ENCODE peak calls at places on chromosomes 2 and 18, in eight cellular contexts. One of them, this sample, is unnamed.
A peak's percentile ranks its signal among the peaks of the same experiment; 100 is the strongest.

GRCh38 chr18:63131106-63131943 is 188.2 kb downstream of the BCL2 start:
- DNase-seq in A549: peak; percentile 22
- DNase-seq in activated naive CD4-positive, alpha-beta T cell: peak; percentile 23
- DNase-seq in stimulated activated CD8-positive, alpha-beta memory T cell treated with anti-CD3 and anti-CD28 coated beads, Interleukin-15, amount 100 ng/mL, for 24 hours: no peak
- DNase-seq in activated T-cell treated with anti-CD3 and anti-CD28 coated beads for 4 hours: peak; percentile 62
- DNase-seq in NCI-H524: peak; percentile 4
- DNase-seq in RWPE1: peak; percentile 27
- DNase-seq in M059J: peak; percentile 51
- DNase-seq in this sample: no peak

GRCh38 chr2:22788749-22789148 is 596.2 kb upstream of the KLHL29 start:
- DNase-seq in stimulated activated CD8-positive, alpha-beta memory T cell treated with anti-CD3 and anti-CD28 coated beads, Interleukin-15, amount 100 ng/mL, for 24 hours: no peak
- DNase-seq in A549: no peak
- DNase-seq in activated naive CD4-positive, alpha-beta T cell: no peak
- DNase-seq in RWPE1: no peak
- DNase-seq in M059J: no peak
- DNase-seq in activated T-cell treated with anti-CD3 and anti-CD28 coated beads for 4 hours: no peak
- DNase-seq in NCI-H524: no peak
- DNase-seq in this sample: no peak

GRCh38 chr2:208189782-208190181 is at the start of gene C2orf80:
- DNase-seq in RWPE1: no peak
- DNase-seq in stimulated activated CD8-positive, alpha-beta memory T cell treated with anti-CD3 and anti-CD28 coated beads, Interleukin-15, amount 100 ng/mL, for 24 hours: no peak
- DNase-seq in A549: no peak
- DNase-seq in activated T-cell treated with anti-CD3 and anti-CD28 coated beads for 4 hours: no peak
- DNase-seq in NCI-H524: no peak
- DNase-seq in activated naive CD4-positive, alpha-beta T cell: no peak
- DNase-seq in M059J: no peak
- DNase-seq in this sample: no peak

GRCh38 chr18:23163786-23164583 is 28.7 kb downstream of the CABLES1 start:
- DNase-seq in activated naive CD4-positive, alpha-beta T cell: no peak
- DNase-seq in stimulated activated CD8-positive, alpha-beta memory T cell treated with anti-CD3 and anti-CD28 coated beads, Interleukin-15, amount 100 ng/mL, for 24 hours: no peak
- DNase-seq in NCI-H524: no peak
- DNase-seq in A549: no peak
- DNase-seq in M059J: no peak
- DNase-seq in RWPE1: no peak
- DNase-seq in activated T-cell treated with anti-CD3 and anti-CD28 coated beads for 4 hours: no peak
- DNase-seq in this sample: no peak

GRCh38 chr18:35024965-35025364 is 16.2 kb upstream of the MAPRE2 start:
- DNase-seq in activated T-cell treated with anti-CD3 and anti-CD28 coated beads for 4 hours: no peak
- DNase-seq in activated naive CD4-positive, alpha-beta T cell: no peak
- DNase-seq in stimulated activated CD8-positive, alpha-beta memory T cell treated with anti-CD3 and anti-CD28 coated beads, Interleukin-15, amount 100 ng/mL, for 24 hours: no peak
- DNase-seq in RWPE1: no peak
- DNase-seq in M059J: peak; percentile 19
- DNase-seq in NCI-H524: no peak
- DNase-seq in A549: peak; percentile 10
- DNase-seq in this sample: no peak

GRCh38 chr2:178747767-178748166 is 59.5 kb downstream of the TTN start:
- DNase-seq in M059J: peak; percentile 72
- DNase-seq in A549: no peak
- DNase-seq in activated T-cell treated with anti-CD3 and anti-CD28 coated beads for 4 hours: no peak
- DNase-seq in NCI-H524: no peak
- DNase-seq in RWPE1: no peak
- DNase-seq in stimulated activated CD8-positive, alpha-beta memory T cell treated with anti-CD3 and anti-CD28 coated beads, Interleukin-15, amount 100 ng/mL, for 24 hours: no peak
- DNase-seq in activated naive CD4-positive, alpha-beta T cell: no peak
- DNase-seq in this sample: no peak

GRCh38 chr2:113231064-113231463 is 47.7 kb downstream of the PAX8 start:
- DNase-seq in RWPE1: no peak
- DNase-seq in A549: no peak
- DNase-seq in stimulated activated CD8-positive, alpha-beta memory T cell treated with anti-CD3 and anti-CD28 coated beads, Interleukin-15, amount 100 ng/mL, for 24 hours: no peak
- DNase-seq in activated T-cell treated with anti-CD3 and anti-CD28 coated beads for 4 hours: no peak
- DNase-seq in M059J: no peak
- DNase-seq in NCI-H524: no peak
- DNase-seq in activated naive CD4-positive, alpha-beta T cell: no peak
- DNase-seq in this sample: no peak

GRCh38 chr2:183606718-183607085 is 482.5 kb downstream of the NUP35 start:
- DNase-seq in stimulated activated CD8-positive, alpha-beta memory T cell treated with anti-CD3 and anti-CD28 coated beads, Interleukin-15, amount 100 ng/mL, for 24 hours: no peak
- DNase-seq in activated naive CD4-positive, alpha-beta T cell: no peak
- DNase-seq in activated T-cell treated with anti-CD3 and anti-CD28 coated beads for 4 hours: no peak
- DNase-seq in NCI-H524: no peak
- DNase-seq in M059J: no peak
- DNase-seq in A549: no peak
- DNase-seq in RWPE1: no peak
- DNase-seq in this sample: no peak

GRCh38 chr2:160810406-160810805 is 316.8 kb upstream of the RBMS1 start:
- DNase-seq in M059J: no peak
- DNase-seq in activated naive CD4-positive, alpha-beta T cell: no peak
- DNase-seq in RWPE1: no peak
- DNase-seq in A549: no peak
- DNase-seq in stimulated activated CD8-positive, alpha-beta memory T cell treated with anti-CD3 and anti-CD28 coated beads, Interleukin-15, amount 100 ng/mL, for 24 hours: no peak
- DNase-seq in NCI-H524: no peak
- DNase-seq in activated T-cell treated with anti-CD3 and anti-CD28 coated beads for 4 hours: no peak
- DNase-seq in this sample: no peak

GRCh38 chr2:218166791-218167190 is at the start of gene CXCR1:
- DNase-seq in activated naive CD4-positive, alpha-beta T cell: peak; percentile 4
- DNase-seq in RWPE1: peak; percentile 43
- DNase-seq in M059J: no peak
- DNase-seq in NCI-H524: no peak
- DNase-seq in stimulated activated CD8-positive, alpha-beta memory T cell treated with anti-CD3 and anti-CD28 coated beads, Interleukin-15, amount 100 ng/mL, for 24 hours: no peak
- DNase-seq in A549: no peak
- DNase-seq in activated T-cell treated with anti-CD3 and anti-CD28 coated beads for 4 hours: peak; percentile 14
- DNase-seq in this sample: no peak

GRCh38 chr2:127007652-127008051 is 99.3 kb downstream of the BIN1 start:
- DNase-seq in A549: peak; percentile 23
- DNase-seq in activated naive CD4-positive, alpha-beta T cell: no peak
- DNase-seq in activated T-cell treated with anti-CD3 and anti-CD28 coated beads for 4 hours: no peak
- DNase-seq in NCI-H524: no peak
- DNase-seq in RWPE1: peak; percentile 58
- DNase-seq in M059J: peak; percentile 55
- DNase-seq in stimulated activated CD8-positive, alpha-beta memory T cell treated with anti-CD3 and anti-CD28 coated beads, Interleukin-15, amount 100 ng/mL, for 24 hours: no peak
- DNase-seq in this sample: no peak

GRCh38 chr2:44680983-44681481 is 260.5 kb upstream of the SIX3 start:
- DNase-seq in RWPE1: no peak
- DNase-seq in M059J: no peak
- DNase-seq in activated T-cell treated with anti-CD3 and anti-CD28 coated beads for 4 hours: no peak
- DNase-seq in stimulated activated CD8-positive, alpha-beta memory T cell treated with anti-CD3 and anti-CD28 coated beads, Interleukin-15, amount 100 ng/mL, for 24 hours: no peak
- DNase-seq in activated naive CD4-positive, alpha-beta T cell: no peak
- DNase-seq in A549: no peak
- DNase-seq in NCI-H524: peak; percentile 95
- DNase-seq in this sample: peak; percentile 90

GRCh38 chr2:129798301-129798581 is 181.2 kb upstream of the RAB6C start:
- DNase-seq in M059J: no peak
- DNase-seq in RWPE1: no peak
- DNase-seq in NCI-H524: no peak
- DNase-seq in activated naive CD4-positive, alpha-beta T cell: no peak
- DNase-seq in A549: no peak
- DNase-seq in stimulated activated CD8-positive, alpha-beta memory T cell treated with anti-CD3 and anti-CD28 coated beads, Interleukin-15, amount 100 ng/mL, for 24 hours: no peak
- DNase-seq in activated T-cell treated with anti-CD3 and anti-CD28 coated beads for 4 hours: no peak
- DNase-seq in this sample: no peak

GRCh38 chr2:33077841-33078240 is 131.1 kb downstream of the LTBP1 start:
- DNase-seq in M059J: no peak
- DNase-seq in A549: no peak
- DNase-seq in stimulated activated CD8-positive, alpha-beta memory T cell treated with anti-CD3 and anti-CD28 coated beads, Interleukin-15, amount 100 ng/mL, for 24 hours: no peak
- DNase-seq in activated T-cell treated with anti-CD3 and anti-CD28 coated beads for 4 hours: no peak
- DNase-seq in NCI-H524: no peak
- DNase-seq in activated naive CD4-positive, alpha-beta T cell: no peak
- DNase-seq in RWPE1: no peak
- DNase-seq in this sample: no peak

GRCh38 chr18:31490838-31491237 is 7.1 kb upstream of the DSG2 start:
- DNase-seq in stimulated activated CD8-positive, alpha-beta memory T cell treated with anti-CD3 and anti-CD28 coated beads, Interleukin-15, amount 100 ng/mL, for 24 hours: no peak
- DNase-seq in activated T-cell treated with anti-CD3 and anti-CD28 coated beads for 4 hours: no peak
- DNase-seq in activated naive CD4-positive, alpha-beta T cell: no peak
- DNase-seq in A549: no peak
- DNase-seq in M059J: no peak
- DNase-seq in RWPE1: no peak
- DNase-seq in NCI-H524: no peak
- DNase-seq in this sample: no peak

GRCh38 chr2:156118753-156119416 is 213.6 kb downstream of the NR4A2 start:
- DNase-seq in NCI-H524: no peak
- DNase-seq in activated T-cell treated with anti-CD3 and anti-CD28 coated beads for 4 hours: no peak
- DNase-seq in RWPE1: no peak
- DNase-seq in M059J: no peak
- DNase-seq in stimulated activated CD8-positive, alpha-beta memory T cell treated with anti-CD3 and anti-CD28 coated beads, Interleukin-15, amount 100 ng/mL, for 24 hours: no peak
- DNase-seq in activated naive CD4-positive, alpha-beta T cell: no peak
- DNase-seq in A549: no peak
- DNase-seq in this sample: no peak

GRCh38 chr2:8352300-8352699 is 329.6 kb upstream of the ID2 start:
- DNase-seq in stimulated activated CD8-positive, alpha-beta memory T cell treated with anti-CD3 and anti-CD28 coated beads, Interleukin-15, amount 100 ng/mL, for 24 hours: no peak
- DNase-seq in RWPE1: no peak
- DNase-seq in activated naive CD4-positive, alpha-beta T cell: no peak
- DNase-seq in activated T-cell treated with anti-CD3 and anti-CD28 coated beads for 4 hours: no peak
- DNase-seq in A549: no peak
- DNase-seq in NCI-H524: no peak
- DNase-seq in M059J: no peak
- DNase-seq in this sample: no peak

GRCh38 chr18:76679877-76680276 is 142.5 kb upstream of the ZNF236 start:
- DNase-seq in stimulated activated CD8-positive, alpha-beta memory T cell treated with anti-CD3 and anti-CD28 coated beads, Interleukin-15, amount 100 ng/mL, for 24 hours: no peak
- DNase-seq in M059J: no peak
- DNase-seq in A549: no peak
- DNase-seq in activated T-cell treated with anti-CD3 and anti-CD28 coated beads for 4 hours: no peak
- DNase-seq in RWPE1: no peak
- DNase-seq in activated naive CD4-positive, alpha-beta T cell: no peak
- DNase-seq in NCI-H524: no peak
- DNase-seq in this sample: no peak

GRCh38 chr2:26462511-26463251 is 15.2 kb downstream of the OTOF start:
- DNase-seq in RWPE1: peak; percentile 13
- DNase-seq in activated naive CD4-positive, alpha-beta T cell: no peak
- DNase-seq in M059J: peak; percentile 72
- DNase-seq in NCI-H524: peak; percentile 54
- DNase-seq in A549: peak; percentile 74
- DNase-seq in activated T-cell treated with anti-CD3 and anti-CD28 coated beads for 4 hours: no peak
- DNase-seq in stimulated activated CD8-positive, alpha-beta memory T cell treated with anti-CD3 and anti-CD28 coated beads, Interleukin-15, amount 100 ng/mL, for 24 hours: no peak
- DNase-seq in this sample: no peak

GRCh38 chr2:30706534-30707303 is 100.5 kb downstream of the CAPN13 start:
- DNase-seq in activated T-cell treated with anti-CD3 and anti-CD28 coated beads for 4 hours: peak; percentile 66
- DNase-seq in activated naive CD4-positive, alpha-beta T cell: peak; percentile 70
- DNase-seq in M059J: peak; percentile 65
- DNase-seq in NCI-H524: peak; percentile 80
- DNase-seq in RWPE1: peak; percentile 42
- DNase-seq in A549: peak; percentile 76
- DNase-seq in stimulated activated CD8-positive, alpha-beta memory T cell treated with anti-CD3 and anti-CD28 coated beads, Interleukin-15, amount 100 ng/mL, for 24 hours: peak; percentile 33
- DNase-seq in this sample: peak; percentile 47

GRCh38 chr2:119764832-119765231 is 5.1 kb downstream of the PTPN4 start:
- DNase-seq in M059J: peak; percentile 18
- DNase-seq in activated T-cell treated with anti-CD3 and anti-CD28 coated beads for 4 hours: no peak
- DNase-seq in A549: no peak
- DNase-seq in NCI-H524: no peak
- DNase-seq in RWPE1: no peak
- DNase-seq in activated naive CD4-positive, alpha-beta T cell: no peak
- DNase-seq in stimulated activated CD8-positive, alpha-beta memory T cell treated with anti-CD3 and anti-CD28 coated beads, Interleukin-15, amount 100 ng/mL, for 24 hours: no peak
- DNase-seq in this sample: no peak

GRCh38 chr2:36359006-36359580 is 3.5 kb downstream of the CRIM1 start:
- DNase-seq in RWPE1: no peak
- DNase-seq in activated naive CD4-positive, alpha-beta T cell: no peak
- DNase-seq in A549: no peak
- DNase-seq in stimulated activated CD8-positive, alpha-beta memory T cell treated with anti-CD3 and anti-CD28 coated beads, Interleukin-15, amount 100 ng/mL, for 24 hours: no peak
- DNase-seq in activated T-cell treated with anti-CD3 and anti-CD28 coated beads for 4 hours: no peak
- DNase-seq in M059J: no peak
- DNase-seq in NCI-H524: peak; percentile 45
- DNase-seq in this sample: no peak

GRCh38 chr2:53767405-53768232 is at the start of gene CHAC2:
- DNase-seq in A549: peak; percentile 91
- DNase-seq in RWPE1: peak; percentile 74
- DNase-seq in M059J: peak; percentile 84
- DNase-seq in activated T-cell treated with anti-CD3 and anti-CD28 coated beads for 4 hours: peak; percentile 75
- DNase-seq in stimulated activated CD8-positive, alpha-beta memory T cell treated with anti-CD3 and anti-CD28 coated beads, Interleukin-15, amount 100 ng/mL, for 24 hours: peak; percentile 71
- DNase-seq in NCI-H524: peak; percentile 94
- DNase-seq in activated naive CD4-positive, alpha-beta T cell: peak; percentile 73
- DNase-seq in this sample: peak; percentile 89

GRCh38 chr2:239538357-239539052 is 137.7 kb upstream of the HDAC4 start:
- DNase-seq in activated naive CD4-positive, alpha-beta T cell: no peak
- DNase-seq in activated T-cell treated with anti-CD3 and anti-CD28 coated beads for 4 hours: no peak
- DNase-seq in M059J: no peak
- DNase-seq in A549: no peak
- DNase-seq in NCI-H524: no peak
- DNase-seq in RWPE1: no peak
- DNase-seq in stimulated activated CD8-positive, alpha-beta memory T cell treated with anti-CD3 and anti-CD28 coated beads, Interleukin-15, amount 100 ng/mL, for 24 hours: no peak
- DNase-seq in this sample: no peak